ENCODE peak calls at places on chromosomes 5 and 9, in ten cellular contexts. D is Calu3, V is tibial artery, K is ascending aorta, P is GM20000, H is progenitor cell of endocrine pancreas, C is astrocyte, W is lung, J is MM.1S, T is pancreas. Z is an unnamed sample.

GRCh38 chr5:40080191-40080590 is 599.5 kb upstream of the PTGER4 start:
- DNase-seq in D (no peak), V (no peak), K (no peak), P (no peak), H (no peak), C (no peak), W (no peak), J (no peak), T (no peak), Z (no peak)

GRCh38 chr5:154308457-154309360 is 118.2 kb downstream of the GALNT10 start:
- DNase-seq in D (no peak), V (no peak), K (no peak), P (no peak), H (no peak), C (peak), W (no peak), J (no peak), T (no peak), Z (no peak)

GRCh38 chr5:77129386-77129785 is 42.3 kb upstream of the ZBED3 start:
- DNase-seq in D (peak), V (no peak), K (no peak), P (no peak), H (no peak), C (peak), W (no peak), J (no peak), T (no peak), Z (peak)

GRCh38 chr5:75611324-75612210 is at the start of gene ANKDD1B:
- DNase-seq in D (peak), V (peak), K (peak), P (peak), H (peak), C (peak), W (no peak), J (no peak), T (peak), Z (peak)

GRCh38 chr5:158026248-158027031 is 167.5 kb upstream of the CLINT1 start:
- DNase-seq in D (no peak), V (peak), K (no peak), P (no peak), H (no peak), C (peak), W (no peak), J (no peak), T (no peak), Z (no peak)

GRCh38 chr9:113998114-113998513 is 80.0 kb downstream of the AMBP start:
- DNase-seq in D (no peak), V (no peak), K (peak), P (no peak), H (no peak), C (no peak), W (no peak), J (no peak), T (no peak), Z (no peak)

GRCh38 chr5:102857090-102857818 is 102.1 kb downstream of the PAM start:
- DNase-seq in D (no peak), V (peak), K (no peak), P (no peak), H (no peak), C (no peak), W (no peak), J (no peak), T (no peak), Z (no peak)

GRCh38 chr9:8733096-8733954 is 933.7 kb upstream of the DMAC1 start:
- DNase-seq in D (no peak), V (peak), K (no peak), P (no peak), H (no peak), C (peak), W (no peak), J (no peak), T (no peak), Z (peak)

GRCh38 chr5:170262061-170262764 is 29.4 kb downstream of the C5orf58 start:
- DNase-seq in D (no peak), V (no peak), K (no peak), P (no peak), H (no peak), C (no peak), W (no peak), J (peak), T (no peak), Z (no peak)

GRCh38 chr5:10629661-10630060 is 65.8 kb downstream of the ANKRD33B start:
- DNase-seq in D (no peak), V (no peak), K (no peak), P (no peak), H (no peak), C (no peak), W (no peak), J (no peak), T (no peak), Z (no peak)

GRCh38 chr5:181217111-181217804 is 5.8 kb upstream of the TRIM41 start:
- DNase-seq in D (peak), V (peak), K (peak), P (peak), H (peak), C (peak), W (no peak), J (peak), T (peak), Z (no peak)

GRCh38 chr5:107776506-107776905 is 105.8 kb upstream of the EFNA5 start:
- DNase-seq in D (no peak), V (no peak), K (no peak), P (no peak), H (no peak), C (no peak), W (no peak), J (no peak), T (no peak), Z (no peak)

GRCh38 chr5:81010636-81011035 is 50.5 kb downstream of the RASGRF2 start:
- DNase-seq in D (no peak), V (no peak), K (no peak), P (no peak), H (no peak), C (no peak), W (no peak), J (no peak), T (no peak), Z (no peak)

GRCh38 chr9:120387257-120387999 is 192.5 kb downstream of the CDK5RAP2 start:
- DNase-seq in D (no peak), V (no peak), K (no peak), P (no peak), H (no peak), C (no peak), W (no peak), J (no peak), T (peak), Z (no peak)

GRCh38 chr9:96398582-96399334 is 15.2 kb upstream of the SLC35D2 start:
- DNase-seq in D (no peak), V (no peak), K (no peak), P (peak), H (no peak), C (no peak), W (no peak), J (no peak), T (no peak), Z (no peak)

DNA sequence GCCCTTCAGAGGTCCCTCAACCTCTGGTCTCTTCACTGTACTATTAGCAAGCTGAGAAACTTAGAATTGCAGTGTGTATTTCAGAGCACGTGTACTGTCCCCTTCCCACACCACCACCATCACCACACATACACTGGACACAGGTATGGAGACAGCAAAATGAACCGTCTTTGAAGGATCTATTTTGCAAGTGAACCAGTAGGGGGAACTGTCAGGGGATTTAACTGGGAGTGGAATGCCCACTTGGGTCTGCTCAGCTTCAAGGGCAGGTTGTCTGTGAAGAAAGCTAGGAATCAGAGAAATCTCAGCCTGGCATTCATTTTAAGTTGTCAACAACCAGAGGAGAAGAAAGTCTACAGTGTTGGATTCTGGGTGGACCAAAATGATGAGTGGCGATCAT is 147.0 kb downstream of the DCP2 start:
- DNase-seq in D (peak), V (no peak), K (no peak), P (no peak), H (no peak), C (no peak), W (no peak), J (no peak), T (no peak), Z (no peak)
- TF ChIP-seq CTCF in D (peak), V (no peak), K (no peak), P (no peak), H (peak), C (peak), W (no peak), J (peak), T (no peak), Z (no peak)

DNA sequence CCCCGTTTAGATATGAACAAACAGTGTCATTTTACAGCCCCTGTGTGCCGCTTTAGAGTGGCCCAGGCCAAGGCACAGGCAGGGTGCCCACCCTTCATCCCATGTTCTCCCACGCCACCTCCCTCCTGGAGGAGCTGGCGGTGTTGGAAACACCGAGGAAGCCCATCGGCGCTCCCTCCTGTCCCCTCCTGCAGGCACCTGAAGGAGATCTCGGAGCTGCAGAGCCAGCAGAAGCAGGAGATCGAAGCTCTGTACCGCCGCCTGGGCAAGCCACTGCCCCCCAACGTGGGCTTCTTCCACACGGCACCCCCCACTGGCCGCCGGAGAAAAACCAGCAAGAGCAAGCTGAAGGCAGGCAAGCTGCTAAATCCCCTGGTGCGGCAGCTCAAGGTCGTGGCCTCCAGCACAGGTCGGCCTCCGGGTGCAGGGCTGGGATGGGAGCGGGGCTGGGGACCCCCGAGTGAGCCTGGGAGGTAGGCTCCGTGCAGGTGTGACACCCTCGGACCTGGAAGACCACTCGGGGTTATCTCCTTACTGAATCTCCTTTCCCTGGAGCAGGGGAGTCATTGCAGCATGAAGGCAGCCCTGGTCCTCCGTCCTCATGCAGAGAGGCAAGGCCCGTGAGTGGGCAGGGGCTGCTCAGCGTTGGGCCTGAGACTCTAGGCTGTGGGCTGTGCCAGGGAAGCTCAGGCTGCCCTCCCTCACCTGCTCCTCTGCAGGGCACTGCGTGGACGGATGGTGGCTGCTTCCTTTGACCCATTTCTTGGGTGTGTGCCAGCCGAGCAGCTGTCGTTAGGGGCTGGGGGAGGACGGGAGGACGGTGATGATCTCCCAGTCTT is 113.9 kb downstream of the WNK2 start:
- DNase-seq in D (no peak), V (no peak), K (no peak), P (peak), H (no peak), C (no peak), W (no peak), J (no peak), T (peak), Z (no peak)
- TF ChIP-seq CTCF in D (no peak), V (no peak), K (no peak), P (no peak), H (no peak), C (no peak), W (no peak), J (no peak), T (no peak), Z (no peak)

GRCh38 chr9:115013998-115014397 is 83.6 kb upstream of the TNFSF8 start:
- DNase-seq in D (peak), V (peak), K (no peak), P (peak), H (peak), C (peak), W (peak), J (peak), T (peak), Z (peak)
- TF ChIP-seq CTCF in D (peak), V (peak), K (peak), P (peak), H (peak), C (peak), W (peak), J (peak), T (peak), Z (peak)

GRCh38 chr9:80842383-80842782 is 847.0 kb downstream of the TLE1 start:
- DNase-seq in D (no peak), V (no peak), K (no peak), P (no peak), H (no peak), C (peak), W (no peak), J (no peak), T (no peak), Z (peak)

GRCh38 chr9:80841888-80842287 is 847.5 kb downstream of the TLE1 start:
- DNase-seq in D (no peak), V (no peak), K (no peak), P (no peak), H (no peak), C (no peak), W (no peak), J (no peak), T (no peak), Z (no peak)

GRCh38 chr9:80836013-80836412 is 853.3 kb downstream of the TLE1 start:
- DNase-seq in D (no peak), V (no peak), K (no peak), P (no peak), H (no peak), C (no peak), W (no peak), J (no peak), T (no peak), Z (no peak)

GRCh38 chr9:80842976-80843506 is 846.3 kb downstream of the TLE1 start:
- DNase-seq in D (no peak), V (no peak), K (no peak), P (no peak), H (no peak), C (no peak), W (no peak), J (no peak), T (no peak), Z (no peak)

GRCh38 chr9:80839821-80840670 is 849.3 kb downstream of the TLE1 start:
- DNase-seq in D (no peak), V (no peak), K (no peak), P (no peak), H (no peak), C (peak), W (no peak), J (no peak), T (no peak), Z (no peak)
- TF ChIP-seq CTCF in D (no peak), V (no peak), K (no peak), P (no peak), H (no peak), C (no peak), W (no peak), J (no peak), T (no peak), Z (no peak)

GRCh38 chr9:137295313-137296213 is 6.5 kb downstream of the NRARP start:
- DNase-seq in D (peak), V (no peak), K (no peak), P (peak), H (no peak), C (no peak), W (no peak), J (no peak), T (peak), Z (no peak)

GRCh38 chr9:137293482-137294090 is 8.5 kb downstream of the NRARP start:
- DNase-seq in D (peak), V (no peak), K (no peak), P (no peak), H (peak), C (no peak), W (no peak), J (no peak), T (peak), Z (no peak)

GRCh38 chr9:137294091-137294683 is 7.9 kb downstream of the NRARP start:
- DNase-seq in D (peak), V (no peak), K (no peak), P (no peak), H (no peak), C (peak), W (peak), J (peak), T (peak), Z (no peak)

GRCh38 chr9:137296214-137297059 is 5.6 kb downstream of the NRARP start:
- DNase-seq in D (peak), V (no peak), K (no peak), P (no peak), H (no peak), C (peak), W (no peak), J (no peak), T (peak), Z (no peak)

GRCh38 chr9:137294684-137295312 is 7.3 kb downstream of the NRARP start:
- DNase-seq in D (no peak), V (no peak), K (no peak), P (no peak), H (no peak), C (no peak), W (no peak), J (no peak), T (peak), Z (no peak)
- TF ChIP-seq CTCF in D (no peak), V (no peak), K (no peak), P (no peak), H (peak), C (peak), W (no peak), J (no peak), T (no peak), Z (no peak)

GRCh38 chr5:140224658-140225057 is 49.7 kb downstream of the CYSTM1 start:
- DNase-seq in D (no peak), V (no peak), K (no peak), P (no peak), H (no peak), C (no peak), W (no peak), J (no peak), T (no peak), Z (no peak)

GRCh38 chr5:140228364-140228837 is 53.4 kb downstream of the CYSTM1 start:
- DNase-seq in D (no peak), V (no peak), K (no peak), P (no peak), H (no peak), C (no peak), W (no peak), J (no peak), T (no peak), Z (no peak)

GRCh38 chr5:140225396-140225795 is 50.4 kb downstream of the CYSTM1 start:
- DNase-seq in D (no peak), V (no peak), K (no peak), P (no peak), H (no peak), C (no peak), W (no peak), J (no peak), T (no peak), Z (no peak)

GRCh38 chr5:140223567-140223966 is 48.6 kb downstream of the CYSTM1 start:
- DNase-seq in D (no peak), V (no peak), K (no peak), P (no peak), H (no peak), C (no peak), W (no peak), J (no peak), T (no peak), Z (no peak)

GRCh38 chr5:140227046-140227445 is 52.1 kb downstream of the CYSTM1 start:
- DNase-seq in D (no peak), V (no peak), K (no peak), P (no peak), H (no peak), C (no peak), W (no peak), J (no peak), T (no peak), Z (no peak)
- TF ChIP-seq CTCF in D (no peak), V (no peak), K (no peak), P (no peak), H (no peak), C (no peak), W (no peak), J (no peak), T (no peak), Z (no peak)

GRCh38 chr5:41695920-41696582 is 174.2 kb downstream of the OXCT1 start:
- DNase-seq in D (no peak), V (no peak), K (no peak), P (peak), H (no peak), C (no peak), W (no peak), J (no peak), T (no peak), Z (no peak)
- TF ChIP-seq CTCF in D (no peak), V (peak), K (peak), P (no peak), H (peak), C (peak), W (no peak), J (peak), T (no peak), Z (no peak)

DNA sequence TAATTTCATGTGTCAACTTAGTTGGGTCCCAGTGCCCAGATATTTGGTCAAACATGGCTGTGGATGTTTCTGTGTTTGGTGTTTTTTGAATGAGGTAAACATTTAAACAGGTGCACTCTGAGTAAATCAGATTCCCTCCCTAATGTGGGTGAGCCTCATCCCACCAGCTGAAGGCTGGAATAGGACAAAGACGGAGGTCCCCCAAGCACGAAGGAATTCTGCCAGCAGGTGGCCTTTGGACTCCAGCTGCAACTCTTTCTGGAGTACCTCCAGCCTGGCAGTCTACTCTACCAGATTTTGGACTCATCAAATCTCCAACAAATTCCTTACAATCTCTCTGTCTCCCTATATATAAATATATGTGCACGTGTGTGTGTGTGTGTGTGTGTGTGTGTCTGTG is 118.4 kb downstream of the TENT4A start:
- DNase-seq in D (no peak), V (no peak), K (no peak), P (no peak), H (no peak), C (no peak), W (no peak), J (no peak), T (no peak), Z (no peak)
- TF ChIP-seq CTCF in D (no peak), V (no peak), K (no peak), P (no peak), H (peak), C (no peak), W (no peak), J (no peak), T (no peak), Z (no peak)